ENCODE peak calls at places on chromosome 22, in five cellular contexts. P is CD4-positive, alpha-beta memory T cell; N is naive thymus-derived CD4-positive, alpha-beta T cell; L is lower leg skin; S is H7. U is an unnamed sample.

GRCh38 chr22:30280495-30280894 is 8.8 kb downstream of the CASTOR1 start:
- DNase-seq in P (no peak), N (no peak), L (no peak), S (no peak), U (no peak)

GRCh38 chr22:36334081-36334831 is 53.5 kb downstream of the MYH9 start:
- DNase-seq in P (no peak), N (no peak), L (peak), S (peak), U (no peak)

GRCh38 chr22:33210129-33210784 is 152.1 kb upstream of the SYN3 start:
- DNase-seq in P (no peak), N (no peak), L (no peak), S (peak), U (peak)

GRCh38 chr22:29380032-29380781 is 8.2 kb downstream of the AP1B1 start:
- DNase-seq in P (no peak), N (no peak), L (no peak), S (no peak), U (no peak)

GRCh38 chr22:35324762-35325161 is 25.1 kb downstream of the TOM1 start:
- DNase-seq in P (no peak), N (no peak), L (no peak), S (no peak), U (no peak)

GRCh38 chr22:25402160-25402500 is 162.3 kb upstream of the GRK3 start:
- DNase-seq in P (no peak), N (no peak), L (no peak), S (no peak), U (no peak)

GRCh38 chr22:29156507-29156906 is 49.2 kb upstream of the EMID1 start:
- DNase-seq in P (no peak), N (no peak), L (no peak), S (peak), U (no peak)

GRCh38 chr22:38184788-38185187 is 3.2 kb upstream of the PLA2G6 start:
- DNase-seq in P (no peak), N (no peak), L (no peak), S (no peak), U (no peak)

GRCh38 chr22:24427500-24428164 is at the start of gene ADORA2A:
- DNase-seq in P (peak), N (peak), L (no peak), S (peak), U (peak)

GRCh38 chr22:26417406-26417805 is 11.7 kb upstream of the ASPHD2 start:
- DNase-seq in P (no peak), N (no peak), L (no peak), S (no peak), U (no peak)

GRCh38 chr22:36467946-36468345 is 13.5 kb downstream of the TXN2 start:
- DNase-seq in P (no peak), N (no peak), L (peak), S (no peak), U (peak)

GRCh38 chr22:33188316-33188715 is 130.1 kb upstream of the SYN3 start:
- DNase-seq in P (no peak), N (no peak), L (no peak), S (no peak), U (no peak)

GRCh38 chr22:37314315-37315046 is 32.2 kb downstream of the CYTH4 start:
- DNase-seq in P (peak), N (peak), L (no peak), S (no peak), U (no peak)

GRCh38 chr22:23565288-23565941 is 14.7 kb downstream of the IGLL1 start:
- DNase-seq in P (no peak), N (peak), L (no peak), S (peak), U (no peak)

GRCh38 chr22:29580200-29580810 is 608 bp downstream of the NIPSNAP1 start:
- DNase-seq in P (peak), N (no peak), L (no peak), S (peak), U (no peak)

GRCh38 chr22:32820131-32820882 is 18.8 kb downstream of the TIMP3 start:
- DNase-seq in P (no peak), N (no peak), L (no peak), S (no peak), U (no peak)

GRCh38 chr22:30079952-30080533 is at the start of gene HORMAD2:
- DNase-seq in P (no peak), N (no peak), L (no peak), S (peak), U (no peak)

GRCh38 chr22:30609260-30610185 is 2.5 kb downstream of the TCN2 start:
- DNase-seq in P (no peak), N (no peak), L (no peak), S (peak), U (no peak)

GRCh38 chr22:36594569-36594968 is 65.6 kb upstream of the EIF3D start:
- DNase-seq in P (no peak), N (no peak), L (no peak), S (no peak), U (no peak)

GRCh38 chr22:33579448-33580093 is 340.7 kb downstream of the LARGE1 start:
- DNase-seq in P (no peak), N (no peak), L (peak), S (peak), U (peak)

GRCh38 chr22:38824587-38824986 is 19.2 kb downstream of the NPTXR start:
- DNase-seq in P (peak), N (peak), L (no peak), S (peak), U (peak)

GRCh38 chr22:28855355-28856094 is 27.8 kb upstream of the ZNRF3 start:
- DNase-seq in P (peak), N (peak), L (no peak), S (peak), U (peak)

GRCh38 chr22:27804683-27805297 is 3.2 kb upstream of the MN1 start:
- DNase-seq in P (peak), N (peak), L (peak), S (peak), U (peak)

DNA sequence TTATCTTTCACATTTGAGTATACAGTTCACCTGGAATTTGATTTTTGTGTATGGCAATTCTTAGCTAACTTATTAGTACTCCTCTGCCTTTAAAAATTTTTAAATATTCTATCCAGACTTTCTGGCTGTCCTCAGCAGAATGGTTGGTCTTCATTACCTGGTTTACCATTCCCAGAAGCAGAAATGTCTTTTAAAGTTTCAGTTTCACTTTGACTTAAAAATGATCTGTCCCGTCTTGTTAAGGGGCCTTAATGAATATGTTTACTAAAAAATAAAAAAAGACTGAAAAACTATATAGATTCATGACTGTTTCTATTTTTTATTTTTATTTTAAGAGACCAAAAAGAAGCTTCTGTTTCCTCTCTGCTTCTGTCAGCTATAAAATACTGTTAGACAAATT is 70.5 kb upstream of the TNRC6B start:
- DNase-seq in P (no peak), N (no peak), L (no peak), S (no peak), U (no peak)
- H3K4me3 ChIP-seq in P (no peak), N (peak), L (no peak), S (no peak), U (peak)

DNA sequence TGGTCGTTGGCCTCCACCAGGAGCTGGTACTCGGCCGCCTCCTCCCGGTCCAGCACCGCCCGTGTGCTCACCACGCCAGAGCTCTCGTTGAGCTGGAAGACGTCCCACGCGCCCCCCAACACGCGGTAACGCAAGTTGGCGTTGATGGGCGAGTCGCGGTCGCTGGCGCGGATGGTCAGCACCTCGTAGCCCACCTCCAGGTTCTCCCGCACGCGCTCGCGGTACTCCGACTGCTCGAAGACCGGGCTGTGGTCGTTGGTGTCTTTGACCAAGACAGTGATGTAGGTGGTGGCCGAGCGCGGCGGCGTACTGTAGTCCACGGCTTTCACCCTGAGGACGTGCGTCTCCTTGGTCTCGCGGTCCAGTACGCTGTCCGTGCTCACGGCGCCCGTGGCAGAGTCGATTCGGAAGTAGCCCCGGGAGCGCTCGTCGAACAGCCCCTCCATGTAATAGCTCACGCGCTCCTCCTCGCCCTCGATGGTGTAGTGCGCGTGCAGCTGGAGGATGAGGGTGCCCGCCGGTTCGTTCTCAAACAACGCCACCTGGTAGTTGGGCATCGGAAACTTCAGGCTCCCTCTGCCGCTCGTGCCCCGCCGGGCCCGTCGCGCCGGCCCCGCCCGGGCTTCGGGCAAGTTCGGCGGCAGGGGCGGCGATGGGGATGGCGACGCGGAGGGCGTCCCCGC is 1.4 kb downstream of the CELSR1 start:
- DNase-seq in P (no peak), N (no peak), L (no peak), S (no peak), U (no peak)
- H3K4me3 ChIP-seq in P (no peak), N (no peak), L (no peak), S (peak), U (no peak)

GRCh38 chr22:48489551-48490512 is 1337.8 kb downstream of the BRD1 start:
- DNase-seq in P (no peak), N (no peak), L (peak), S (peak), U (no peak)

GRCh38 chr22:48492371-48493320 is 1335.0 kb downstream of the BRD1 start:
- DNase-seq in P (no peak), N (no peak), L (peak), S (peak), U (peak)

GRCh38 chr22:48488611-48489456 is 1338.8 kb downstream of the BRD1 start:
- DNase-seq in P (no peak), N (no peak), L (peak), S (peak), U (no peak)

GRCh38 chr22:48491451-48491941 is 1336.2 kb downstream of the BRD1 start:
- DNase-seq in P (no peak), N (no peak), L (peak), S (peak), U (no peak)

GRCh38 chr22:48490513-48491411 is 1336.9 kb downstream of the BRD1 start:
- DNase-seq in P (no peak), N (no peak), L (peak), S (peak), U (no peak)
- H3K4me3 ChIP-seq in P (no peak), N (no peak), L (peak), S (peak), U (no peak)

GRCh38 chr22:22463855-22464540 is 44.5 kb downstream of the ZNF280B start:
- DNase-seq in P (peak), N (peak), L (no peak), S (peak), U (peak)
- H3K4me3 ChIP-seq in P (no peak), N (no peak), L (no peak), S (no peak), U (no peak)

DNA sequence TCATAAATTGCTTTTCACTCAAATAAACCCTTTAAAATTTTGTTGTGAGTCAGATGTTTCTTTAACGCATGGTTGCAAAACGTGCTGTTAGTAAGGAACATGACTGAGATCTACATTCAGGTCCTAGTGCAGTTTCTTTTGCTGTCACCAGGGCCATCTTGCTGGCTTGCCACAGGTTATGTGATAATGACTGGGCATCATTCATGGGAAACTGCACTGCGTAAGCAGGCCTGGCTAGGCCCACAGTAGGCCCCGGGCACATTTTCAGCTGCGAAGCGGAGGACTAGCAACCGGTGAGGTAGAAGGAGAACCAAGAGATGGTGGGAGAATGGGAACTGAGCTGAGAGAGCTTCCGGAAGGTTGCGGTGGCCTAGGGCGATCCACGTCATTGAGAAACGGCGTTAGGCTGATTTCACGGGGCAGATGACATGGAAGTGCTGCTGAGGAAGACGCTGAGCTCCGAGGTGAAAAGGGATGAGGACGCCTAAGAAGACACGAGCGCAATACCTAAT is 3.2 kb upstream of the KLHDC7B start:
- DNase-seq in P (no peak), N (no peak), L (no peak), S (no peak), U (no peak)
- H3K4me3 ChIP-seq in P (no peak), N (no peak), L (no peak), S (no peak), U (no peak)

GRCh38 chr22:19942886-19943664 is 1.5 kb upstream of the TXNRD2 start:
- DNase-seq in P (no peak), N (no peak), L (no peak), S (peak), U (no peak)
- H3K4me3 ChIP-seq in P (peak), N (peak), L (no peak), S (no peak), U (peak)

GRCh38 chr22:50340157-50340879 is 2.8 kb upstream of the PPP6R2 start:
- DNase-seq in P (no peak), N (no peak), L (no peak), S (peak), U (no peak)

GRCh38 chr22:50342651-50343540 is at the start of gene PPP6R2:
- DNase-seq in P (peak), N (peak), L (peak), S (peak), U (no peak)

GRCh38 chr22:50338860-50339462 is 4.2 kb upstream of the PPP6R2 start:
- DNase-seq in P (no peak), N (no peak), L (no peak), S (no peak), U (no peak)

GRCh38 chr22:50343541-50343935 is 411 bp downstream of the PPP6R2 start:
- DNase-seq in P (no peak), N (no peak), L (no peak), S (no peak), U (no peak)

DNA sequence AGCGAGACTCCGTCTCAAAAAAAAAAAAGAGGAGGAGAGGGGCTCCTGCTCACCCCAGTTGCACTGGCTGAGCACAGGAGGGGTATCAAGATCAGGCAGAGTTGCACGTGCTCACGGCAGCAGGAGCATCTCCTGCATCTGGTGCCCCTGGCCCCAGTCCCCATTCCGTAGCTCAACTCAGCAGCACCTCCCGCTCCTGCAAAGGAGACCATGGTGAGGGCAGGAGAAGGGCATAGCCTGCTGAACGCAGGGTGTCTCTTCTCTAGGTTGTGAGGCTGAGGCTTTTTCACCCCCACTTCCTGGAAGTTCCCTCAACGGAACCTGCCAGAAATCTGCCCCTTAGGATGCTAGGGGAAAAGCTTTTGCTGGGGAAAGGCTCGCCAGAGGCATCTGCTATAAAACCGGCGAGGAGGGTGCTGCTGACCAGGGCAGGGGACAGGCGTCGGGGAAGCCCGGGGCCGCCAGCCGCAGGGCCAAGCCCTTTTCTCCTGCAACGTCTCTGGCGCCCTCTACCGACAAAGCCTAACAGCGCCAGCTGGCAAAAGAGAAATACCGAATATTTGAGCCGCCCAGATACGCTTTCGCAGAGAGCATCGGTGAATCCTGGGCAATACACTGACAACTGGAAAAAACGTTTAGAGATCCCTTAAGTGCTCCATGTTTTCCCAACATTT is 1.0 kb upstream of the PPP6R2 start:
- DNase-seq in P (peak), N (peak), L (peak), S (peak), U (peak)
- H3K4me3 ChIP-seq in P (peak), N (peak), L (no peak), S (peak), U (peak)

GRCh38 chr22:16608931-16609330 is 16.3 kb upstream of the CCT8L2 start:
- DNase-seq in P (no peak), N (no peak), L (no peak), S (no peak), U (no peak)
- H3K4me3 ChIP-seq in P (no peak), N (no peak), L (no peak), S (no peak), U (no peak)

GRCh38 chr22:43106302-43106701 is 4.2 kb upstream of the BIK start:
- DNase-seq in P (no peak), N (no peak), L (no peak), S (no peak), U (no peak)

GRCh38 chr22:43109511-43109910 is 1.0 kb upstream of the BIK start:
- DNase-seq in P (no peak), N (no peak), L (no peak), S (no peak), U (no peak)

GRCh38 chr22:43110927-43111623 is 525 bp downstream of the BIK start:
- DNase-seq in P (peak), N (peak), L (no peak), S (peak), U (no peak)

GRCh38 chr22:43110444-43110926 is at the start of gene BIK:
- DNase-seq in P (peak), N (peak), L (no peak), S (peak), U (peak)

GRCh38 chr22:43109921-43110443 is 568 bp upstream of the BIK start:
- DNase-seq in P (peak), N (no peak), L (no peak), S (peak), U (no peak)
- H3K4me3 ChIP-seq in P (peak), N (peak), L (no peak), S (peak), U (peak)

GRCh38 chr22:44673406-44673805 is 28.6 kb upstream of the PRR5 start:
- DNase-seq in P (no peak), N (no peak), L (no peak), S (no peak), U (no peak)

GRCh38 chr22:44678980-44679647 is 22.9 kb upstream of the PRR5 start:
- DNase-seq in P (no peak), N (no peak), L (no peak), S (no peak), U (no peak)

GRCh38 chr22:44677299-44678244 is 24.4 kb upstream of the PRR5 start:
- DNase-seq in P (no peak), N (no peak), L (no peak), S (no peak), U (no peak)

GRCh38 chr22:44678245-44678979 is 23.6 kb upstream of the PRR5 start:
- DNase-seq in P (no peak), N (no peak), L (no peak), S (no peak), U (no peak)

DNA sequence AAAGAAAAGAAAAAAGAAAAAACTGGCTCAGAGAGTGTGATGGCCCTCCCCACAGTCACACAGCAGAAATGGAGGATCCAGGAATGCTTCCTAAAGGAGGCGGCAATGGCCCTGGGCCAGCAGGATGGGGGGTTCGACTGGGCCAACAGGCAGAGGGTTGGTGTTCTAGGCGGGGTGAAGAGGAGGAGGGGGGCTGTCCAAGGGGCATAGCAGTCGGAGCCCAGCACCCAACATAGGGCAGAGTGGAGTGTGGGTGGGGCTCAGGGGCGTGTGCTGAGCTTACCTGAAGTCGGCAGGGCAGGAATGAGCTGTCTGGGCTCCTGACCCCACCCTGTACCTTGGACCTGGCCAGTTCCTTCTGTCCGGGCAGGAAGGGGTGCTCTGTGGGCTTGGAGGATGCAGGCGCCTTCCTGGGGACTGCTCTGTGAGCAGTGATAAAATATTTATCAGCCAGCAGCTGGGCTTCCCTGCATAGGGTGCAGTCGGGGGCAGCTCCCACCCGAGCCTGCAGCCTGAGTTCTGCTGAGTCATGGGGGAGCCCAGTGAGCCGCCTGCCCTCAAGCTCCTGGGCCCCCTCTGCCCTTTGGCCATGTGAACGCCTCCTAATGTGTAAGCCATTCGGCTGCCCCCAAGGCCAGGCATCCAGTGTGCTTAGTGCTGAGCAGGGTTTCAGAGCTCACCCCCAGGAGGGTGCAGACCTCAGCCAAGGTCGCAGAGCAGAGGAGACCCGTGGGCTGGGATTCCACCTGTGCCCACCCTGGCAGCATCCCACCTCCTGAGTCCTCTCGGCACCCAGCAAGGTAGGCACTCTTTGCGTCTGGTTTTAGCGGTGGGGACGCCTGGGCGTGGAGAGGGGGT is 25.3 kb upstream of the PRR5 start:
- DNase-seq in P (no peak), N (no peak), L (no peak), S (peak), U (no peak)
- H3K4me3 ChIP-seq in P (no peak), N (no peak), L (no peak), S (no peak), U (no peak)